ENCODE peak calls at places on chromosomes 4 and X, in five cellular contexts. K, P, R, D and V are unnamed samples.

GRCh38 chr4:94177822-94178221 is 29.8 kb upstream of the SMARCAD1 start:
- DNase-seq in P (peak), R (no peak), D (no peak), K (no peak), V (no peak)

GRCh38 chr4:168648494-168648893 is 151.6 kb downstream of the PALLD start:
- DNase-seq in R (no peak), P (no peak), D (no peak), K (no peak), V (no peak)

GRCh38 chr4:172826346-172826745 is 342.3 kb upstream of the GALNT7 start:
- DNase-seq in D (no peak), P (no peak), R (no peak), K (no peak), V (no peak)

GRCh38 chr4:45576275-45576674 is 547.6 kb downstream of the GABRG1 start:
- DNase-seq in D (no peak), R (no peak), K (no peak), P (no peak), V (no peak)

GRCh38 chrX:98114026-98114425 is 1230.3 kb downstream of the RPA4 start:
- DNase-seq in R (no peak), P (no peak), K (no peak), D (no peak), V (no peak)

GRCh38 chr4:188778880-188779279 is 639.6 kb downstream of the TRIML1 start:
- DNase-seq in P (no peak), D (no peak), K (no peak), R (peak), V (no peak)

GRCh38 chrX:143472334-143472938 is 44.8 kb downstream of the SPANXN3 start:
- DNase-seq in R (no peak), K (no peak), D (no peak), P (no peak), V (no peak)

GRCh38 chr4:53656421-53656981 is 65.2 kb upstream of the LNX1 start:
- DNase-seq in R (peak), D (no peak), K (no peak), P (no peak), V (no peak)

GRCh38 chr4:144451771-144452170 is 194.2 kb upstream of the HHIP start:
- DNase-seq in R (peak), P (no peak), K (no peak), D (no peak), V (no peak)

GRCh38 chr4:59553063-59553738 is 1646.9 kb upstream of the ADGRL3 start:
- DNase-seq in P (no peak), D (peak), R (peak), K (no peak), V (no peak)

GRCh38 chr4:180542445-180543100 is 1700.6 kb upstream of the TENM3 start:
- DNase-seq in K (no peak), P (no peak), R (peak), D (no peak), V (no peak)

GRCh38 chrX:66071116-66071515 is 31.2 kb upstream of the VSIG4 start:
- DNase-seq in D (no peak), K (no peak), R (no peak), P (no peak), V (no peak)

GRCh38 chr4:149884046-149884445 is 68.4 kb upstream of the IQCM start:
- DNase-seq in K (no peak), P (no peak), R (no peak), D (no peak), V (no peak)

GRCh38 chr4:25913851-25914669 is at the start of gene SMIM20:
- DNase-seq in K (peak), R (peak), D (peak), P (peak), V (peak)

GRCh38 chrX:42797646-42798045 is 19.7 kb upstream of the PPP1R2C start:
- DNase-seq in P (no peak), K (no peak), D (peak), R (peak), V (no peak)

GRCh38 chr4:2535386-2536192 is 858 bp upstream of the FAM193A start:
- DNase-seq in P (peak), K (peak), D (no peak), R (peak), V (peak)

GRCh38 chrX:71910526-71911022 is at the start of gene NHSL2:
- DNase-seq in R (peak), K (peak), D (no peak), P (peak), V (peak)

GRCh38 chrX:13341491-13342101 is 21.7 kb upstream of the ATXN3L start:
- DNase-seq in R (no peak), D (no peak), P (no peak), K (no peak), V (no peak)

GRCh38 chrX:989959-990510 is 222.4 kb downstream of the CRLF2 start:
- DNase-seq in K (no peak), P (no peak), D (peak), R (peak), V (peak)

GRCh38 chr4:25171451-25171850 is 11.2 kb upstream of the SEPSECS start:
- DNase-seq in P (no peak), R (no peak), K (no peak), D (no peak), V (no peak)

GRCh38 chr4:110196206-110196870 is 2.1 kb downstream of the ELOVL6 start:
- DNase-seq in K (peak), D (peak), P (peak), R (peak), V (peak)

GRCh38 chr4:42371306-42372063 is 25.8 kb upstream of the SHISA3 start:
- DNase-seq in D (peak), P (no peak), K (no peak), R (peak), V (no peak)

GRCh38 chr4:37662861-37663390 is 23.2 kb downstream of the RELL1 start:
- DNase-seq in D (no peak), P (no peak), R (peak), K (no peak), V (no peak)

GRCh38 chrX:40778861-40779575 is 43.7 kb upstream of the MED14 start:
- DNase-seq in R (peak), D (no peak), P (no peak), K (no peak), V (no peak)

GRCh38 chr4:72194046-72194445 is 162.2 kb downstream of the NPFFR2 start:
- DNase-seq in K (no peak), P (no peak), D (no peak), R (no peak), V (no peak)

GRCh38 chrX:120463241-120463640 is 5.9 kb downstream of the LAMP2 start:
- DNase-seq in D (no peak), R (peak), P (no peak), K (no peak), V (no peak)

GRCh38 chr4:1539132-1539755 is 133.0 kb upstream of the NKX1-1 start:
- DNase-seq in D (no peak), K (no peak), R (no peak), P (no peak), V (no peak)

GRCh38 chr4:36917413-36917812 is 327.1 kb upstream of the NWD2 start:
- DNase-seq in K (no peak), P (no peak), R (no peak), D (no peak), V (no peak)

GRCh38 chrX:53313746-53314105 is 32.3 kb upstream of the IQSEC2 start:
- DNase-seq in R (no peak), P (no peak), D (no peak), K (no peak), V (no peak)

GRCh38 chr4:42280327-42281095 is 116.8 kb upstream of the SHISA3 start:
- DNase-seq in P (no peak), K (no peak), D (no peak), R (peak), V (no peak)

GRCh38 chr4:25937801-25938200 is 23.8 kb downstream of the SMIM20 start:
- DNase-seq in K (no peak), P (no peak), D (peak), R (peak), V (no peak)

GRCh38 chr4:8702020-8702495 is 109.5 kb downstream of the CPZ start:
- DNase-seq in K (peak), D (no peak), R (no peak), P (no peak), V (peak)
- H2BK12ac ChIP-seq in K (no peak), D (no peak), R (no peak), P (no peak), V (no peak)

DNA sequence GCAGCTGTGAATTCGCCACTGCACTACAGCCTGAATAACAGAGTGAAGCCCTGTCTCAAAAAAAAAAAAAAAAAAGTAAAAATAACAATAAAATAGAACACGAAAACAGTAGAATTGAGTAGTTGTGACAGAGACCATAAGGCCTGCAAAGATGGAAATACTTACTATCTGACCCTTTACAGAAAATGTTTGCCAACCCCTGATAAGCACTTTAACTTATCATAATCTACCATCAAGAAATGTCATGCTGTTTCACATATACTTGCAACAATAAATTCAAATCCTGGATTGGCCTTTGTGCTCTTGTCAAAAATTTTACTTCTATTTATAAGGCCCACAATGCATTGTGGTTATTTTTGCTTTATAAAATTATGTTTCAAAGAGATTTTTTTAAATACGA is 75.5 kb downstream of the ING2 start:
- DNase-seq in K (no peak), P (no peak), D (no peak), R (no peak), V (no peak)
- H3K4me2 ChIP-seq in K (no peak), P (no peak), D (no peak), R (no peak), V (no peak)

GRCh38 chr4:27005512-27006246 is 145.0 kb downstream of the STIM2 start:
- DNase-seq in P (no peak), R (peak), K (no peak), D (no peak), V (no peak)
- H3K4ac ChIP-seq in P (no peak), R (no peak), K (no peak), D (no peak), V (no peak)

DNA sequence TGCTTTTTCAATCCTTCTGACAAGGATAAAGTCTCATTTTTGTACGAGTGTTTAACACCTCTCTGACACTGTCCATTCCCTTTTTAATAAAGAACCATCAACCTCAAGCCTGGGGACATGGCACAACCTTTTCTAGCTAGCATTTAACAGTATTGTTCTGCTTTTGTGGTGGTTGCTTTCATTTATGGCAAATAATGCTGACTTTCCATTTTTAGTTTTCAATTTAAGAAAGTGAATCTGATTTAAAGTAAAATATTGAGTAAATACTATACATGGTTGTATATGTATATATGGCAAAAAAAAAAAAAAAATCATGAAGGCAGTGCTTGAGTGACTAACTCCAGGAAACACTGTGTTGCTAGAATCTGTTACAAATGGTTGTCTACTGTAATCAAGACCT is 4.2 kb upstream of the NSUN7 start:
- DNase-seq in R (no peak), P (no peak), D (no peak), K (no peak), V (no peak)
- H2BK12ac ChIP-seq in R (no peak), P (no peak), D (no peak), K (no peak), V (no peak)